ENCODE peak calls at places on chromosomes 7 and 10, in eight cellular contexts. K, F, V, I, X, D, B and S are unnamed samples.

GRCh38 chr10:72728462-72728861 is 36.5 kb downstream of the MCU start:
- DNase-seq in K (no peak), F (no peak), V (no peak), I (no peak), X (no peak), D (no peak), B (no peak), S (no peak)

GRCh38 chr10:46524471-46525176 is 31.8 kb downstream of the GPRIN2 start:
- DNase-seq in K (peak), F (no peak), V (peak), I (no peak), X (no peak), D (peak), B (peak), S (no peak)

GRCh38 chr10:46235705-46236536 is 50.9 kb upstream of the ANTXRL start:
- DNase-seq in K (no peak), F (no peak), V (no peak), I (no peak), X (peak), D (peak), B (peak), S (peak)

GRCh38 chr7:108097703-108098102 is 32.5 kb downstream of the LAMB4 start:
- DNase-seq in K (no peak), F (no peak), V (no peak), I (no peak), X (no peak), D (no peak), B (no peak), S (no peak)

GRCh38 chr10:72557362-72557761 is 68.5 kb downstream of the MICU1 start:
- DNase-seq in K (no peak), F (peak), V (no peak), I (no peak), X (no peak), D (no peak), B (no peak), S (no peak)

GRCh38 chr7:30142710-30143109 is 7.9 kb downstream of the MTURN start:
- DNase-seq in K (peak), F (peak), V (no peak), I (peak), X (no peak), D (no peak), B (peak), S (peak)

GRCh38 chr7:6166443-6166871 is 106.0 kb downstream of the CYTH3 start:
- DNase-seq in K (no peak), F (no peak), V (no peak), I (no peak), X (no peak), D (no peak), B (no peak), S (no peak)

GRCh38 chr7:127997226-127997922 is 33.9 kb downstream of the LRRC4 start:
- DNase-seq in K (peak), F (no peak), V (no peak), I (no peak), X (no peak), D (no peak), B (no peak), S (no peak)

GRCh38 chr10:111600772-111601171 is 523.9 kb downstream of the ADRA2A start:
- DNase-seq in K (no peak), F (no peak), V (no peak), I (no peak), X (no peak), D (no peak), B (no peak), S (no peak)

GRCh38 chr7:18667466-18667865 is 171.9 kb downstream of the HDAC9 start:
- DNase-seq in K (peak), F (peak), V (no peak), I (no peak), X (no peak), D (no peak), B (no peak), S (no peak)

GRCh38 chr7:22400933-22401553 is 44.1 kb upstream of the RAPGEF5 start:
- DNase-seq in K (no peak), F (no peak), V (no peak), I (no peak), X (no peak), D (no peak), B (no peak), S (no peak)